ENCODE peak calls at places on chromosomes 16 and 17, in nine cellular contexts. R is hypothalamus, Z is left kidney, U is AG20443, S is NCI-H146, O is colonic mucosa, K is spleen, L is AG08395, W is upper lobe of right lung. D is an unnamed sample.
A peak's percentile ranks its signal among the peaks of the same experiment; 100 is the strongest.

GRCh38 chr16:85718682-85719081 is 29.9 kb upstream of the GINS2 start:
- DNase-seq in R (no peak), Z (no peak), U (peak; percentile 57), S (peak; percentile 32), O (peak; percentile 40), K (no peak), L (peak; percentile 19), W (no peak), D (no peak)

GRCh38 chr17:65074778-65075250 is 18.3 kb upstream of the GNA13 start:
- DNase-seq in R (no peak), Z (peak; percentile 33), U (no peak), S (no peak), O (peak; percentile 80), K (peak; percentile 86), L (no peak), W (peak; percentile 68), D (no peak)

GRCh38 chr16:58418601-58419000 is 26.3 kb downstream of the GINS3 start:
- DNase-seq in R (no peak), Z (no peak), U (peak; percentile 45), S (no peak), O (no peak), K (no peak), L (peak; percentile 31), W (no peak), D (no peak)

GRCh38 chr16:71311553-71312158 is 22.5 kb upstream of the CMTR2 start:
- DNase-seq in R (no peak), Z (peak; percentile 84), U (peak; percentile 43), S (peak; percentile 24), O (no peak), K (no peak), L (peak; percentile 25), W (no peak), D (no peak)

GRCh38 chr16:19066988-19067348 is 446 bp upstream of the COQ7 start:
- DNase-seq in R (no peak), Z (no peak), U (no peak), S (no peak), O (no peak), K (peak; percentile 82), L (no peak), W (no peak), D (no peak)

GRCh38 chr16:58885528-58886170 is 151.5 kb upstream of the GOT2 start:
- DNase-seq in R (no peak), Z (no peak), U (no peak), S (no peak), O (no peak), K (no peak), L (no peak), W (no peak), D (no peak)

GRCh38 chr16:79847101-79847500 is 246.6 kb upstream of the MAF start:
- DNase-seq in R (no peak), Z (no peak), U (no peak), S (no peak), O (no peak), K (no peak), L (no peak), W (no peak), D (no peak)

GRCh38 chr17:9644910-9645751 is at the start of gene USP43:
- DNase-seq in R (no peak), Z (peak; percentile 83), U (peak; percentile 56), S (peak; percentile 90), O (peak; percentile 81), K (no peak), L (no peak), W (peak; percentile 87), D (no peak)

GRCh38 chr17:47423406-47424295 is 99.9 kb downstream of the EFCAB13 start:
- DNase-seq in R (no peak), Z (peak; percentile 59), U (peak; percentile 63), S (no peak), O (peak; percentile 55), K (peak; percentile 75), L (peak; percentile 3), W (peak; percentile 69), D (no peak)

GRCh38 chr17:35774499-35774898 is 13.8 kb downstream of the C17orf50 start:
- DNase-seq in R (no peak), Z (peak; percentile 51), U (peak; percentile 48), S (no peak), O (peak; percentile 82), K (no peak), L (peak; percentile 31), W (peak; percentile 80), D (no peak)

GRCh38 chr17:29036584-29036983 is 6.4 kb upstream of the PIPOX start:
- DNase-seq in R (no peak), Z (no peak), U (no peak), S (no peak), O (no peak), K (peak; percentile 11), L (no peak), W (no peak), D (no peak)